ENCODE peak calls at places on chromosomes 1 and 21, in five cellular contexts. M is esophagus squamous epithelium, Q is OCI-LY7, I is psoas muscle, W is AG04450. D is an unnamed sample. For H3K9me3, the result is how much of the 10 kb centered on the place peaks cover.

GRCh38 chr1:70420320-70420719 is 9.3 kb downstream of the CTH start:
- DNase-seq in M (no peak), Q (no peak), I (no peak), W (no peak), D (no peak)

GRCh38 chr1:15259608-15260007 is 12.6 kb downstream of the FHAD1 start:
- DNase-seq in M (no peak), Q (no peak), I (no peak), W (no peak), D (no peak)

GRCh38 chr21:35106246-35106835 is 57.2 kb upstream of the RUNX1 start:
- DNase-seq in M (no peak), Q (no peak), I (no peak), W (no peak), D (no peak)

GRCh38 chr1:15095492-15095867 is 58.1 kb upstream of the TMEM51 start:
- DNase-seq in M (no peak), Q (no peak), I (no peak), W (no peak), D (no peak)

GRCh38 chr21:31198575-31198974 is 145.5 kb downstream of the TIAM1 start:
- DNase-seq in M (no peak), Q (peak), I (no peak), W (peak), D (no peak)

GRCh38 chr1:184695023-184695422 is 59.6 kb downstream of the EDEM3 start:
- DNase-seq in M (no peak), Q (no peak), I (no peak), W (no peak), D (no peak)

GRCh38 chr1:155261401-155261887 is 716 bp downstream of the SCAMP3 start:
- DNase-seq in M (no peak), Q (peak), I (no peak), W (no peak), D (no peak)

GRCh38 chr1:160813215-160813614 is 17.2 kb downstream of the LY9 start:
- DNase-seq in M (no peak), Q (peak), I (no peak), W (no peak), D (peak)

GRCh38 chr1:229629251-229629650 is 3.2 kb downstream of the URB2 start:
- DNase-seq in M (no peak), Q (no peak), I (no peak), W (no peak), D (no peak)

GRCh38 chr1:180586671-180587155 is 27.9 kb downstream of the OVAAL start:
- DNase-seq in M (no peak), Q (no peak), I (no peak), W (peak), D (peak)

GRCh38 chr1:43054961-43055360 is 96.3 kb upstream of the SLC2A1 start:
- DNase-seq in M (no peak), Q (no peak), I (no peak), W (no peak), D (no peak)

GRCh38 chr1:205351984-205352713 is 4.6 kb downstream of the KLHDC8A start:
- DNase-seq in M (no peak), Q (no peak), I (no peak), W (no peak), D (no peak)

GRCh38 chr1:109040627-109041613 is 982 bp downstream of the WDR47 start:
- DNase-seq in M (no peak), Q (peak), I (peak), W (no peak), D (no peak)

GRCh38 chr1:25219661-25220251 is 12.5 kb downstream of the SYF2 start:
- DNase-seq in M (no peak), Q (no peak), I (no peak), W (no peak), D (no peak)

GRCh38 chr1:48492392-48492791 is 20.4 kb upstream of the SPATA6 start:
- DNase-seq in M (no peak), Q (no peak), I (peak), W (no peak), D (no peak)

GRCh38 chr1:201594575-201595245 is 55.8 kb downstream of the NAV1 start:
- DNase-seq in M (no peak), Q (no peak), I (no peak), W (no peak), D (no peak)

GRCh38 chr21:15309721-15310120 is 244.9 kb upstream of the NRIP1 start:
- DNase-seq in M (no peak), Q (no peak), I (peak), W (no peak), D (no peak)

GRCh38 chr1:86018311-86018923 is 138.2 kb downstream of the COL24A1 start:
- DNase-seq in M (no peak), Q (peak), I (no peak), W (no peak), D (no peak)

GRCh38 chr1:109918671-109919070 is 8.0 kb downstream of the CSF1 start:
- DNase-seq in M (no peak), Q (no peak), I (no peak), W (no peak), D (no peak)

GRCh38 chr1:232422098-232422497 is 207.8 kb downstream of the SIPA1L2 start:
- DNase-seq in M (no peak), Q (no peak), I (no peak), W (no peak), D (no peak)

GRCh38 chr1:38502772-38503171 is 356.8 kb downstream of the RRAGC start:
- DNase-seq in M (no peak), Q (peak), I (no peak), W (no peak), D (no peak)

GRCh38 chr1:248009681-248010080 is 3.8 kb upstream of the OR2L5 start:
- DNase-seq in M (no peak), Q (no peak), I (no peak), W (no peak), D (no peak)

GRCh38 chr1:60430375-60430774 is 356.8 kb upstream of the C1orf87 start:
- DNase-seq in M (no peak), Q (no peak), I (no peak), W (no peak), D (no peak)

GRCh38 chr1:110348050-110348449 is 8.9 kb downstream of the RBM15 start:
- DNase-seq in M (no peak), Q (no peak), I (no peak), W (no peak), D (no peak)

GRCh38 chr1:156664949-156665411 is 12.2 kb downstream of the NES start:
- DNase-seq in M (no peak), Q (no peak), I (peak), W (no peak), D (no peak)

GRCh38 chr1:1361233-1361981 is 3.1 kb upstream of the MXRA8 start:
- DNase-seq in M (no peak), Q (no peak), I (peak), W (no peak), D (no peak)

GRCh38 chr21:27221084-27221483 is 254.2 kb upstream of the ADAMTS5 start:
- DNase-seq in M (no peak), Q (no peak), I (no peak), W (no peak), D (no peak)

GRCh38 chr21:27219068-27219467 is 252.2 kb upstream of the ADAMTS5 start:
- DNase-seq in M (no peak), Q (no peak), I (peak), W (no peak), D (no peak)

GRCh38 chr21:27225142-27225541 is 258.3 kb upstream of the ADAMTS5 start:
- DNase-seq in M (no peak), Q (no peak), I (no peak), W (no peak), D (no peak)

GRCh38 chr21:27220416-27220815 is 253.5 kb upstream of the ADAMTS5 start:
- DNase-seq in M (no peak), Q (no peak), I (no peak), W (no peak), D (no peak)
- H3K9me3 ChIP-seq in M (under half), Q (under half), I (under half), W (under half), D (under half)

DNA sequence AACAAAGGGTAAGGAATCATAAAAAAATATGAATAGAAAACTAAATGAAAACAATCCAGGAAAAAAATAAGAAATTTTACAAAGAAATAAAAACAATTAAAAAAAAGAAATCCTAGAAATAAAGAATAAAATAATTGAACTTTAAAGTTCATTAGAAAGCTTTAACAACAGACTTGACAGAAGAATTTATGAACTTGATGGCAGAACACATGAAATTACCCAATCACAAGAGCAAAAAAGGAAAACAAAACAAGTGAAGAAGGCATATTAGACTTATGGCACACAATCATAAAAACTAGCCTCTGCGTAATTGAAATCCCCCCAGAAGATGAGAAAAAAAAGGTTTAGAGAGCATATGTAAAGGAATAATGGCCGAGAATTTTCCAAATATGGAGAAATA is 802.5 kb upstream of the B3GALT2 start:
- DNase-seq in M (no peak), Q (no peak), I (no peak), W (no peak), D (no peak)
- H3K9me3 ChIP-seq in M (under half), Q (under half), I (under half), W (under half), D (under half)

GRCh38 chr1:227532019-227532619 is 31.2 kb upstream of the ZNF678 start:
- DNase-seq in M (no peak), Q (no peak), I (no peak), W (no peak), D (no peak)

GRCh38 chr1:227521782-227522181 is 41.6 kb upstream of the ZNF678 start:
- DNase-seq in M (no peak), Q (no peak), I (no peak), W (no peak), D (no peak)

DNA sequence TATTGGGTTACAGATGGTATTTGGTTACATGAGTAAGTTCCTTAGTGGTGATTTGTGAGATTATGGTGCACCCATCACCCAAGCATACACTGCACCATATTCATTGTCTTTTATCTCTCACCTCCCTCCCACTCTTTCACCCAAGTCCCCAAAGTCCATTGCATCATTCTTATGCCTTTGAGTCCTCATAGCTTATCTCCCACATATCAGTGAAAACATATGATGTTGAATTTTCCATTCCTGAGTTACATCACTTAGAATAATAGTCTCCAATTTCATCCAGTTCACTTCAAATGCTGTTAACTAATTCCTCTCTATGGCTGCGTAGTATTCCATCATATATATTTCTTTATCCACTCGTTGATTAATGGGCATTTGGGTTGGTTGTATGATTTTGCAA is 36.8 kb upstream of the ZNF678 start:
- DNase-seq in M (no peak), Q (no peak), I (no peak), W (no peak), D (no peak)
- H3K9me3 ChIP-seq in M (half or more), Q (under half), I (half or more), W (under half), D (under half)

DNA sequence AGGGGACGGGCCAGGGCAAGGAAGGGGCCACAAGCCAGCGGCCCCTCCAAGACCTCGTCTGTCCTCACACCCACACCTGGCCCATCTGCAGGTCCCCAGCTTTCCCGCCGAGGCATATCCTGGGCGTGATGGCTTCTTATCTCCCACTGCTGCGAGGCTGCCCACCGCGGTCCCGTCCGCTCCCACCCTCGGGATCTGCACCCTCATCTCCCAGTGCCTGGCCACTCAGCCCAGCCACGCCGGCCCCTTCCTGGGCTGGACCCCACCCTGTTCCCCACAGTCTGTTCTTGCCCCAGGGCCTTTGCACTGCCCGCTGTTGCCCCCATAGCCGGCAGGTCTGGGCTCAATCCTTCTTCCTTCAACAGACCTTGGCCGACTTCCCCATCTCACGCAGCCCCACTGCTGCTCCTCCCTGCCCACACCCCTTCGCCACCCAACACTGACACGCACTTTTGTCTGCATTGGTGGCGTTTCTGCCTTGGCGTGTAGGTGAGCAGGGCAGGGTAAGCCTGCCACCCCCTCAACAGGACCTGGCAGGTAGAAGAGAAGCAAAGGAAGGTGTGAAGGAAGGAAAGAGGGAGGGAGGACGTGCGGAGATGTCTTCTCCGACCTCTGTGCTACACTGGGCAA is 4.4 kb upstream of the TTC34 start:
- DNase-seq in M (no peak), Q (no peak), I (peak), W (no peak), D (no peak)
- H3K9me3 ChIP-seq in M (under half), Q (under half), I (under half), W (half or more), D (under half)

GRCh38 chr21:25489673-25490072 is 117.6 kb downstream of the MRPL39 start:
- DNase-seq in M (no peak), Q (no peak), I (no peak), W (no peak), D (no peak)
- H3K9me3 ChIP-seq in M (under half), Q (under half), I (under half), W (under half), D (under half)

GRCh38 chr1:208242829-208243521 is 1.2 kb downstream of the PLXNA2 start:
- DNase-seq in M (no peak), Q (no peak), I (peak), W (no peak), D (no peak)

GRCh38 chr1:208241541-208241940 is 2.6 kb downstream of the PLXNA2 start:
- DNase-seq in M (no peak), Q (no peak), I (no peak), W (no peak), D (no peak)

GRCh38 chr1:208243522-208243850 is 698 bp downstream of the PLXNA2 start:
- DNase-seq in M (no peak), Q (no peak), I (no peak), W (no peak), D (no peak)

GRCh38 chr1:208240698-208241355 is 3.4 kb downstream of the PLXNA2 start:
- DNase-seq in M (no peak), Q (no peak), I (no peak), W (no peak), D (no peak)

GRCh38 chr1:208242186-208242585 is 2.0 kb downstream of the PLXNA2 start:
- DNase-seq in M (no peak), Q (no peak), I (no peak), W (no peak), D (no peak)
- H3K9me3 ChIP-seq in M (under half), Q (under half), I (under half), W (under half), D (under half)

GRCh38 chr1:151902858-151903257 is 6.5 kb downstream of the THEM4 start:
- DNase-seq in M (no peak), Q (no peak), I (no peak), W (no peak), D (no peak)
- H3K9me3 ChIP-seq in M (under half), Q (under half), I (under half), W (under half), D (under half)

GRCh38 chr1:40495315-40495903 is 13.2 kb upstream of the EXO5 start:
- DNase-seq in M (no peak), Q (no peak), I (no peak), W (no peak), D (no peak)
- H3K9me3 ChIP-seq in M (half or more), Q (under half), I (half or more), W (under half), D (under half)